ENCODE peak calls at places on chromosomes 2 and 18, in six cellular contexts. O, D, V, T, W and C are unnamed samples.

GRCh38 chr2:28054916-28055315 is 164.4 kb downstream of the BABAM2 start:
- DNase-seq in D (no peak), T (peak), O (no peak), W (no peak), V (no peak), C (no peak)

GRCh38 chr2:3454802-3455201 is 64.5 kb downstream of the ADI1 start:
- DNase-seq in D (no peak), W (no peak), T (no peak), O (no peak), V (no peak), C (no peak)

GRCh38 chr2:138500592-138501426 is 761 bp upstream of the SPOPL start:
- DNase-seq in D (no peak), O (no peak), T (no peak), V (no peak), W (no peak), C (no peak)

GRCh38 chr2:223947711-223948205 is 2.6 kb upstream of the WDFY1 start:
- DNase-seq in O (peak), V (no peak), T (no peak), D (peak), W (no peak), C (no peak)

GRCh38 chr2:224847961-224848850 is 132.0 kb upstream of the CCDC195 start:
- DNase-seq in V (no peak), T (peak), W (no peak), D (no peak), O (peak), C (peak)

GRCh38 chr2:73075477-73076373 is 4.2 kb upstream of the SFXN5 start:
- DNase-seq in D (no peak), O (no peak), W (no peak), V (no peak), T (peak), C (no peak)

GRCh38 chr2:201233192-201234166 is 26.9 kb upstream of the CASP8 start:
- DNase-seq in O (peak), T (no peak), W (peak), D (no peak), V (peak), C (no peak)

GRCh38 chr2:210190345-210190744 is 19.1 kb upstream of the KANSL1L start:
- DNase-seq in D (no peak), W (no peak), O (no peak), V (no peak), T (no peak), C (no peak)

GRCh38 chr18:52340466-52341378 is 725 bp downstream of the DCC start:
- DNase-seq in V (no peak), W (no peak), O (no peak), T (no peak), D (no peak), C (no peak)

GRCh38 chr2:176534798-176535479 is 265.7 kb downstream of the MTX2 start:
- DNase-seq in O (no peak), D (no peak), W (no peak), T (no peak), V (no peak), C (no peak)

GRCh38 chr18:55090566-55091187 is 131.4 kb upstream of the CCDC68 start:
- DNase-seq in W (no peak), O (no peak), V (no peak), T (peak), D (no peak), C (peak)

GRCh38 chr2:172953970-172954852 is 121.4 kb upstream of the MAP3K20 start:
- DNase-seq in V (no peak), W (no peak), O (peak), T (peak), D (no peak), C (no peak)

GRCh38 chr2:61443342-61444041 is 27.4 kb downstream of the USP34 start:
- DNase-seq in W (no peak), D (no peak), V (no peak), T (no peak), O (no peak), C (no peak)

GRCh38 chr2:20490300-20491181 is 43.7 kb downstream of the RHOB start:
- DNase-seq in O (no peak), V (no peak), W (no peak), D (no peak), T (peak), C (no peak)

GRCh38 chr2:241501551-241501950 is 6.8 kb downstream of the STK25 start:
- DNase-seq in O (no peak), D (no peak), V (no peak), T (no peak), W (no peak), C (no peak)

GRCh38 chr2:190497428-190497827 is 37.1 kb downstream of the NEMP2 start:
- DNase-seq in W (no peak), D (peak), V (no peak), O (peak), T (no peak), C (no peak)

GRCh38 chr2:216015722-216016464 is 2.5 kb upstream of the MREG start:
- DNase-seq in T (no peak), W (no peak), D (no peak), O (no peak), V (no peak), C (no peak)

GRCh38 chr2:36587091-36587490 is 10.9 kb downstream of the FEZ2 start:
- DNase-seq in V (no peak), D (no peak), O (no peak), T (no peak), W (no peak), C (no peak)

GRCh38 chr2:191862371-191862770 is 15.5 kb upstream of the CAVIN2 start:
- DNase-seq in D (no peak), O (no peak), V (no peak), T (peak), W (no peak), C (no peak)

GRCh38 chr2:7792031-7792651 is 874.9 kb downstream of the RNF144A start:
- DNase-seq in O (no peak), D (no peak), T (no peak), W (no peak), V (no peak), C (no peak)

DNA sequence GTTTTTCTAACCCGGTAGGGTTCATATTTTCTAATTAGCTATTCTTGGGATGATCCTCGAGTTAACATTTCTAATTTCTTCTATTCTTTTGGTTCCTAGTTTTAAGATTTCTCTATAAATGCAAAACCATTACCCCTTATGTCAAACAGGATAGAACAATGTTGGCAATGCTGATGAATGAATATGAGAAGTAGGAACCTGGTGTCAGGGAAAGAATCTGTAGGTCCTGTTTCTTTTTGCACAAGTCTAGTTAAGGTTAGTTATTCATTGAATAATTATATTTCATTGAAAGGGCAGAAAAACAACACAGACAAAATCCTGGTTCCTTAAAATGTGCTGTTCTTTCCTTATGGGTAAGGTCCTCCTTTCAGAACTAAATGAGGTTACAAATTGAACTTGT is 766.4 kb upstream of the FAM98A start:
- DNase-seq in W (no peak), D (no peak), V (no peak), T (no peak), O (no peak), C (no peak)
- H2AK5ac ChIP-seq in W (no peak), D (no peak), V (no peak), T (no peak), O (no peak), C (no peak)

GRCh38 chr2:68158134-68158447 is 403 bp downstream of the PNO1 start:
- DNase-seq in W (no peak), T (no peak), D (no peak), V (no peak), O (no peak), C (no peak)
- H3K4ac ChIP-seq in W (no peak), T (peak), D (no peak), V (no peak), O (no peak), C (peak)

GRCh38 chr2:175017618-175018414 is 12.6 kb upstream of the CHN1 start:
- DNase-seq in D (no peak), W (no peak), V (no peak), T (peak), O (no peak), C (no peak)
- H3K23ac ChIP-seq in D (no peak), W (no peak), V (no peak), T (no peak), O (no peak), C (no peak)

DNA sequence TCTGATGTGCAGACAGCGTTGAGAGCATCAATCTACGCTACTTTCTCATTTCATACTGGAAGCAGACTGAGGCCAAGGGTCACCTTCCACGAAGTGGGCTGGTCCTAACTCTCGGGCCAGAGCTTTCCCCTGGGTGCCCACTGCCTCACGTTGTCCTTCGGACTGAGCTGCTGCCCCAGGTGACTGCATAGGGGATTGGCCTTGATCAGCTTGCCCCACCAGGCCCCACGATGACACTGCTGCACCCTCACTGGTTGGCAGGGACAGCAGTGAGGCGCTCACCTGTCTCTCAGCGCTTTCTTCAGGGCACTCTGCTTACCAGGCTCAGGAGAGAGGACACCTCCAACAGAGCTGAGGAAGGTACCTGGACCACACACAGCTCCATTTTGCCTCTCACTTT is 47.3 kb downstream of the CABLES1 start:
- DNase-seq in D (no peak), T (no peak), V (no peak), O (no peak), W (no peak), C (no peak)
- H2AK5ac ChIP-seq in D (no peak), T (peak), V (no peak), O (no peak), W (no peak), C (no peak)

GRCh38 chr2:229857634-229858033 is 64.2 kb downstream of the TRIP12 start:
- DNase-seq in O (no peak), D (no peak), W (no peak), V (no peak), T (peak), C (peak)

GRCh38 chr2:229855116-229855515 is 66.7 kb downstream of the TRIP12 start:
- DNase-seq in T (no peak), O (no peak), D (no peak), V (no peak), W (no peak), C (peak)

GRCh38 chr2:229852565-229852964 is 69.2 kb downstream of the TRIP12 start:
- DNase-seq in T (peak), O (no peak), W (no peak), V (no peak), D (no peak), C (peak)

GRCh38 chr2:229858351-229858750 is 63.5 kb downstream of the TRIP12 start:
- DNase-seq in W (no peak), V (no peak), T (no peak), D (no peak), O (no peak), C (no peak)

DNA sequence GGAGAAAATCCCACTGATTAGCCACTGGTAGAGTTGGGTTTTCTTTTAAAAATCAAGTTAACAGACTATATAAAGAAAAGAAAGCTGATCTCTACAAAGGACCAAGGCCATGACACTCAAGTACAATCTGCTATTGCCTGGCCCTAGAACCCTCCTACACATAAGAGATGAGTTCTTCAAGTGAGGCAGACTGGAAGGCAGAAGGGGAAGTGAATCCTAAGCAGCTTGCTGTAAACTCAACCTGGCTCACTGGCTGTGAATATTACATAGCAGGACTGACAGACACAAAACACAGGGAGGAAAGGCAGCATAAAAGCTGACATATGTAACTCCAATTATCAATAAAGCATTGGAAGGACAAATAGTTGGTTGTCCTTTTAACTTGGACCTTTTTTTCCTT is 65.4 kb downstream of the TRIP12 start:
- DNase-seq in O (no peak), D (no peak), V (no peak), T (no peak), W (no peak), C (no peak)
- H3K4ac ChIP-seq in O (no peak), D (no peak), V (no peak), T (no peak), W (no peak), C (no peak)

GRCh38 chr18:77073336-77074093 is 59.1 kb downstream of the MBP start:
- DNase-seq in V (no peak), D (no peak), O (no peak), W (no peak), T (no peak), C (no peak)
- H3K23ac ChIP-seq in V (no peak), D (no peak), O (no peak), W (no peak), T (peak), C (no peak)

DNA sequence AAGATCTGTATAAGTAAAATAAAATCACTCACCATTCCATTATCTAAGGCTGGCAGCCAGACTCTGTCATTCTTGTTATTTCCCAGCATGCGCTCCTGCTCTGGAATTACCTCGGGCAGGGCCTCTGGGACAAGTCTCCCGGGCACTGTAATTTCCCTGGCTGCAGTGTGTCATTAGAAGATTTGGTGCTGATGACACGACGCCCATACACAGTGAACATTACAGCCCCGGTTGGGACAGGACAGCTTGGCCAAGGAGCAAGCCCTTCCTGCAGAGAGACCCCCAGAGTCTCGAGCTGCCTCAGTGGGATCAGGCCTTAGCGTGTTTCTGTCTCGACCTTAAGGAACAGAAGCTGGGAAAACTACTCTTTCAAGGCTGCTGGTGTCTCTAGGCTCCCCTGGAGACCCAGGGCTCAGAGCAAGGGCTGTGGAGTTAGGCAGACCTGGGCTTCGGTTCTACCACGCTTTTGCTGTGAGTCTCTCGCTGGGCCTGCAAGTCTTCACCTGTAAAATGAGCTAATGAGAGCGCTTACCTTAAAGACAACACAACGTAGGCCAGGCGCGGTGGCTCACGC is 39.7 kb downstream of the SMAD7 start:
- DNase-seq in W (no peak), V (peak), T (no peak), O (no peak), D (no peak), C (no peak)
- H2AK5ac ChIP-seq in W (no peak), V (no peak), T (no peak), O (no peak), D (peak), C (peak)

DNA sequence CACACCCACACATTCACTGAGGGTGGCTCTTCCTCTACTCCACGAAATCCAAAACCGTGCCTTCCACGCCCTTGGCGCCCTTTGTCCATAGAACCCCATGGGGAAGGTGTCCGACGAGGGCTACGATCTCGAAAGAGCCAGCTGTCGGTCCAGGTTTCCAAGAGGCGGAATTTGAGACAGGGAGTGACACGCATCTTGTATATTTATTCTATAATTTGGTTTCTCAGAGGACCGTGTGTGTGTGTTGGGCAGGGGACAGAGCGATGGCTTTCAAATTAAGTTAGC is 726 bp downstream of the C2orf69 start:
- DNase-seq in D (no peak), V (no peak), W (no peak), T (no peak), O (no peak), C (no peak)
- H3K4ac ChIP-seq in D (no peak), V (no peak), W (peak), T (peak), O (no peak), C (peak)

DNA sequence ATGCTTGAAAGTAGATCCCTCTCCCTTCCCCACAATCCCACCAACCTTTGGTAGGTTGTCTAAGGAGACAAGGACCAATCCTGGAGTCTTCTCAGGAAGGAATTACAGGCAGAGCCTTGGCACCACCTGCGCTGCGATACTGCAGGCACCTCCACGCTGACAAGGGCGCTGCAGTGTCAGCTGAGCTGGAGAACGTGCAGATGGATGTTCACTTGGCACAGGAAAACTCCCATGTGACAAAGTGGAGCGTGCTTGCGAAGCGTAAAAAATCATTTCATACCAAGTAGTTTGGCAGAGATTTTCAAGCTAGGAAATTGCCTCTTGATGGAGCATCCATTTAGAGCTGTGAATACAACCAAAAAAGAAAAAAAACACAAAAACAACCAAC is 37.9 kb downstream of the ACOXL start:
- DNase-seq in V (no peak), T (no peak), W (no peak), D (no peak), O (no peak), C (no peak)
- H3K23ac ChIP-seq in V (no peak), T (no peak), W (no peak), D (no peak), O (no peak), C (no peak)